ENCODE peak calls at places on chromosomes 11 and 22, in nine cellular contexts. One of them, this sample, is unnamed.

GRCh38 chr11:74307409-74307808 is 4.0 kb downstream of the P4HA3 start:
- DNase-seq in A673: no peak
- DNase-seq in colonic mucosa: no peak
- DNase-seq in psoas muscle: no peak
- DNase-seq in brain microvascular endothelial cell: peak
- DNase-seq in adipocyte: peak
- DNase-seq in right lobe of liver: no peak
- DNase-seq in GM23248: peak
- DNase-seq in SJSA1: no peak
- DNase-seq in this sample: no peak

GRCh38 chr11:20112291-20113146 is 47.8 kb downstream of the DBX1 start:
- DNase-seq in right lobe of liver: peak
- DNase-seq in SJSA1: peak
- DNase-seq in GM23248: peak
- DNase-seq in adipocyte: peak
- DNase-seq in brain microvascular endothelial cell: peak
- DNase-seq in colonic mucosa: peak
- DNase-seq in psoas muscle: peak
- DNase-seq in A673: peak
- DNase-seq in this sample: peak

GRCh38 chr22:31962392-31963113 is 18.2 kb downstream of the YWHAH start:
- DNase-seq in psoas muscle: no peak
- DNase-seq in A673: no peak
- DNase-seq in brain microvascular endothelial cell: no peak
- DNase-seq in colonic mucosa: no peak
- DNase-seq in right lobe of liver: no peak
- DNase-seq in SJSA1: no peak
- DNase-seq in adipocyte: no peak
- DNase-seq in GM23248: no peak
- DNase-seq in this sample: no peak

GRCh38 chr11:8252388-8252787 is 11.3 kb downstream of the LMO1 start:
- DNase-seq in adipocyte: no peak
- DNase-seq in brain microvascular endothelial cell: no peak
- DNase-seq in A673: no peak
- DNase-seq in SJSA1: no peak
- DNase-seq in psoas muscle: peak
- DNase-seq in GM23248: no peak
- DNase-seq in colonic mucosa: no peak
- DNase-seq in right lobe of liver: no peak
- DNase-seq in this sample: no peak

GRCh38 chr11:72652871-72653615 is 21.2 kb downstream of the PDE2A start:
- DNase-seq in colonic mucosa: no peak
- DNase-seq in brain microvascular endothelial cell: no peak
- DNase-seq in psoas muscle: no peak
- DNase-seq in GM23248: no peak
- DNase-seq in adipocyte: no peak
- DNase-seq in right lobe of liver: no peak
- DNase-seq in A673: no peak
- DNase-seq in SJSA1: no peak
- DNase-seq in this sample: no peak

GRCh38 chr22:17974087-17974486 is 50.3 kb downstream of the MICAL3 start:
- DNase-seq in A673: no peak
- DNase-seq in psoas muscle: no peak
- DNase-seq in SJSA1: no peak
- DNase-seq in GM23248: peak
- DNase-seq in colonic mucosa: no peak
- DNase-seq in adipocyte: peak
- DNase-seq in right lobe of liver: no peak
- DNase-seq in brain microvascular endothelial cell: no peak
- DNase-seq in this sample: no peak

GRCh38 chr11:129364143-129364654 is 11.4 kb upstream of the BARX2 start:
- DNase-seq in psoas muscle: peak
- DNase-seq in A673: peak
- DNase-seq in GM23248: peak
- DNase-seq in colonic mucosa: peak
- DNase-seq in brain microvascular endothelial cell: peak
- DNase-seq in adipocyte: peak
- DNase-seq in SJSA1: peak
- DNase-seq in right lobe of liver: peak
- DNase-seq in this sample: peak

GRCh38 chr11:128157423-128158298 is 429.7 kb downstream of the ETS1 start:
- DNase-seq in GM23248: peak
- DNase-seq in colonic mucosa: peak
- DNase-seq in adipocyte: peak
- DNase-seq in A673: peak
- DNase-seq in brain microvascular endothelial cell: peak
- DNase-seq in SJSA1: peak
- DNase-seq in right lobe of liver: no peak
- DNase-seq in psoas muscle: no peak
- DNase-seq in this sample: peak

GRCh38 chr22:31347251-31348008 is 1.3 kb upstream of the PATZ1 start:
- DNase-seq in right lobe of liver: peak
- DNase-seq in adipocyte: peak
- DNase-seq in psoas muscle: peak
- DNase-seq in A673: peak
- DNase-seq in GM23248: peak
- DNase-seq in colonic mucosa: peak
- DNase-seq in brain microvascular endothelial cell: peak
- DNase-seq in SJSA1: peak
- DNase-seq in this sample: peak

GRCh38 chr22:50148991-50149721 is 21.4 kb upstream of the PANX2 start:
- DNase-seq in brain microvascular endothelial cell: peak
- DNase-seq in A673: peak
- DNase-seq in psoas muscle: no peak
- DNase-seq in right lobe of liver: peak
- DNase-seq in adipocyte: no peak
- DNase-seq in GM23248: peak
- DNase-seq in SJSA1: no peak
- DNase-seq in colonic mucosa: peak
- DNase-seq in this sample: peak

GRCh38 chr11:124801014-124801413 is 808 bp upstream of the MSANTD2 start:
- DNase-seq in SJSA1: no peak
- DNase-seq in right lobe of liver: no peak
- DNase-seq in A673: peak
- DNase-seq in brain microvascular endothelial cell: peak
- DNase-seq in psoas muscle: no peak
- DNase-seq in adipocyte: peak
- DNase-seq in colonic mucosa: no peak
- DNase-seq in GM23248: peak
- DNase-seq in this sample: no peak

GRCh38 chr11:83112886-83113285 is 41.2 kb upstream of the RAB30 start:
- DNase-seq in psoas muscle: no peak
- DNase-seq in right lobe of liver: no peak
- DNase-seq in A673: no peak
- DNase-seq in adipocyte: no peak
- DNase-seq in brain microvascular endothelial cell: no peak
- DNase-seq in SJSA1: no peak
- DNase-seq in GM23248: no peak
- DNase-seq in colonic mucosa: no peak
- DNase-seq in this sample: no peak

GRCh38 chr11:83119216-83119615 is 37.7 kb upstream of the PCF11 start:
- DNase-seq in right lobe of liver: no peak
- DNase-seq in adipocyte: peak
- DNase-seq in GM23248: no peak
- DNase-seq in SJSA1: no peak
- DNase-seq in A673: no peak
- DNase-seq in brain microvascular endothelial cell: no peak
- DNase-seq in colonic mucosa: no peak
- DNase-seq in psoas muscle: no peak
- DNase-seq in this sample: no peak

GRCh38 chr11:83115551-83115950 is 41.4 kb upstream of the PCF11 start:
- DNase-seq in GM23248: no peak
- DNase-seq in colonic mucosa: no peak
- DNase-seq in adipocyte: no peak
- DNase-seq in brain microvascular endothelial cell: peak
- DNase-seq in psoas muscle: no peak
- DNase-seq in right lobe of liver: no peak
- DNase-seq in A673: no peak
- DNase-seq in SJSA1: no peak
- DNase-seq in this sample: no peak

GRCh38 chr11:83118814-83119213 is 38.1 kb upstream of the PCF11 start:
- DNase-seq in adipocyte: peak
- DNase-seq in A673: no peak
- DNase-seq in brain microvascular endothelial cell: no peak
- DNase-seq in psoas muscle: no peak
- DNase-seq in SJSA1: no peak
- DNase-seq in colonic mucosa: no peak
- DNase-seq in GM23248: no peak
- DNase-seq in right lobe of liver: no peak
- DNase-seq in this sample: no peak

GRCh38 chr11:83115992-83116641 is 40.8 kb upstream of the PCF11 start:
- DNase-seq in psoas muscle: no peak
- DNase-seq in colonic mucosa: no peak
- DNase-seq in right lobe of liver: no peak
- DNase-seq in SJSA1: no peak
- DNase-seq in brain microvascular endothelial cell: no peak
- DNase-seq in adipocyte: no peak
- DNase-seq in A673: no peak
- DNase-seq in GM23248: no peak
- DNase-seq in this sample: no peak
- H3K4me3 ChIP-seq in psoas muscle: no peak
- H3K4me3 ChIP-seq in colonic mucosa: no peak
- H3K4me3 ChIP-seq in right lobe of liver: no peak
- H3K4me3 ChIP-seq in SJSA1: no peak
- H3K4me3 ChIP-seq in brain microvascular endothelial cell: no peak
- H3K4me3 ChIP-seq in adipocyte: peak
- H3K4me3 ChIP-seq in A673: no peak
- H3K4me3 ChIP-seq in GM23248: no peak
- H3K4me3 ChIP-seq in this sample: no peak

GRCh38 chr11:14519692-14520085 is 497 bp downstream of the PSMA1 start:
- DNase-seq in A673: no peak
- DNase-seq in right lobe of liver: no peak
- DNase-seq in psoas muscle: no peak
- DNase-seq in colonic mucosa: no peak
- DNase-seq in GM23248: peak
- DNase-seq in SJSA1: no peak
- DNase-seq in adipocyte: peak
- DNase-seq in brain microvascular endothelial cell: peak
- DNase-seq in this sample: no peak

GRCh38 chr11:14520086-14520901 is at the start of gene PSMA1:
- DNase-seq in right lobe of liver: peak
- DNase-seq in SJSA1: peak
- DNase-seq in psoas muscle: peak
- DNase-seq in GM23248: peak
- DNase-seq in colonic mucosa: peak
- DNase-seq in adipocyte: peak
- DNase-seq in A673: peak
- DNase-seq in brain microvascular endothelial cell: peak
- DNase-seq in this sample: peak

GRCh38 chr11:14522801-14523200 is 2.6 kb upstream of the PSMA1 start:
- DNase-seq in adipocyte: no peak
- DNase-seq in colonic mucosa: no peak
- DNase-seq in GM23248: no peak
- DNase-seq in right lobe of liver: no peak
- DNase-seq in psoas muscle: no peak
- DNase-seq in brain microvascular endothelial cell: no peak
- DNase-seq in A673: no peak
- DNase-seq in SJSA1: no peak
- DNase-seq in this sample: no peak

GRCh38 chr11:14522245-14522644 is 2.1 kb upstream of the PSMA1 start:
- DNase-seq in A673: no peak
- DNase-seq in brain microvascular endothelial cell: no peak
- DNase-seq in GM23248: no peak
- DNase-seq in psoas muscle: no peak
- DNase-seq in SJSA1: no peak
- DNase-seq in colonic mucosa: no peak
- DNase-seq in right lobe of liver: no peak
- DNase-seq in adipocyte: no peak
- DNase-seq in this sample: no peak

DNA sequence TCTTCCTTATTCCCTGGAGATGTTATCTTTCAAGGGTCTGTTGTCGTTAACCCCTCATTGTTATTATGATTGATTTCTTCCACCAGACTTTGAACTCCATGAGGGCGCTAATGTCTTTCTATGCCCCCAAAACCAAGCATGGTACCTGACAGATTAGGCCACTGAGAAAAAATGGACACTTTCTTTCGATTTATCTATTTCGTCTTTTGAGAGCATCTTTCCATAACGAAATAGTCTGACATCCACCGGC is 641 bp upstream of the PSMA1 start:
- DNase-seq in A673: no peak
- DNase-seq in colonic mucosa: no peak
- DNase-seq in right lobe of liver: no peak
- DNase-seq in GM23248: no peak
- DNase-seq in psoas muscle: no peak
- DNase-seq in SJSA1: no peak
- DNase-seq in brain microvascular endothelial cell: no peak
- DNase-seq in adipocyte: no peak
- DNase-seq in this sample: no peak
- H3K4me3 ChIP-seq in A673: peak
- H3K4me3 ChIP-seq in colonic mucosa: peak
- H3K4me3 ChIP-seq in right lobe of liver: peak
- H3K4me3 ChIP-seq in GM23248: peak
- H3K4me3 ChIP-seq in psoas muscle: peak
- H3K4me3 ChIP-seq in SJSA1: peak
- H3K4me3 ChIP-seq in brain microvascular endothelial cell: peak
- H3K4me3 ChIP-seq in adipocyte: peak
- H3K4me3 ChIP-seq in this sample: no peak

DNA sequence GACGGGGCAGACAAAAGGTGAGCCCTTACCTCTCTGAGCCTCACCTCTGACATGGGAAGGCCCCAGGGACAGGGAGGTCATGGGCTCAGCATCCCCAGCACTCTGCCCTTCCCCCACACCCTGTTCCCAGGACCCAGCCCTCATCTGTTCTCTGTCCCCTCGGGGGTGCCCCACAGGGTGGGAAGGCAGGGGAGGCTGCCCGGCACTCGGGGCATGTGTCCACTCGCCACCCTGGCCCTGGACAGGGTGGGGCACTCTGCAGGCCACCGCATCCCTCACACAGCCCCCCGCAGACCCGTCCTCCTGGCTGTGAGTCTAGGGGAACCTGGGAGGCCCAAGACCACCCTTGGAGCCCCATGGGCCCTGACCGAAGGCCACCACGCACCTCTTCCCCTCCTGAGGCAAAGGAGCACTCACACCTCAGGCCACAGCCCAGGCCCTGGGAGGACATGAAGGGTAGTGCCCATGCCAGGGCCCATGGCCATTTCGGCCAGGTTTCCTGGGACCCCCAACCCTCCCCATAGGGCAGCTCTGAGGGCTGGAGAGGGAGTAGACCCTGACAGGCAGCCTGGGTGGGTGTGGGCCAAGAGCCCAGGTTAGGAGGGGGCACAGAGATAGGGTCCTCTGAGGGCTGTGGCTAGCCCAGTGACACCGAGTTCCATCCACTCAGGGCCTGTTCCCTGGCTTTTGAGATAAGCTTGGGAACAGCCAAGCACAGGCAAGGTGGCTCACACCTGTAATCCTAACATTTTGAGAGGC is 193.1 kb downstream of the IGLL1 start:
- DNase-seq in A673: no peak
- DNase-seq in adipocyte: no peak
- DNase-seq in brain microvascular endothelial cell: no peak
- DNase-seq in right lobe of liver: no peak
- DNase-seq in psoas muscle: no peak
- DNase-seq in GM23248: no peak
- DNase-seq in colonic mucosa: no peak
- DNase-seq in SJSA1: no peak
- DNase-seq in this sample: no peak
- H3K4me3 ChIP-seq in A673: no peak
- H3K4me3 ChIP-seq in adipocyte: no peak
- H3K4me3 ChIP-seq in brain microvascular endothelial cell: no peak
- H3K4me3 ChIP-seq in right lobe of liver: no peak
- H3K4me3 ChIP-seq in psoas muscle: no peak
- H3K4me3 ChIP-seq in GM23248: no peak
- H3K4me3 ChIP-seq in colonic mucosa: no peak
- H3K4me3 ChIP-seq in SJSA1: no peak
- H3K4me3 ChIP-seq in this sample: no peak

GRCh38 chr22:39437836-39438704 is 18.7 kb upstream of the MGAT3 start:
- DNase-seq in brain microvascular endothelial cell: no peak
- DNase-seq in A673: no peak
- DNase-seq in adipocyte: no peak
- DNase-seq in SJSA1: no peak
- DNase-seq in psoas muscle: no peak
- DNase-seq in colonic mucosa: no peak
- DNase-seq in GM23248: no peak
- DNase-seq in right lobe of liver: no peak
- DNase-seq in this sample: no peak
- H3K4me3 ChIP-seq in brain microvascular endothelial cell: no peak
- H3K4me3 ChIP-seq in A673: no peak
- H3K4me3 ChIP-seq in adipocyte: no peak
- H3K4me3 ChIP-seq in SJSA1: no peak
- H3K4me3 ChIP-seq in psoas muscle: peak
- H3K4me3 ChIP-seq in colonic mucosa: no peak
- H3K4me3 ChIP-seq in GM23248: no peak
- H3K4me3 ChIP-seq in right lobe of liver: no peak
- H3K4me3 ChIP-seq in this sample: no peak